ENCODE peak calls at places on chromosomes 16 and 17, in seven cellular contexts. R is upper lobe of right lung, V is amygdala, H is lung, A is left lobe of liver, N is left colon, S is lower leg skin. O is an unnamed sample.

GRCh38 chr17:79142375-79142774 is 67.8 kb downstream of the ENGASE start:
- DNase-seq in R (no peak), V (no peak), H (no peak), A (no peak), N (no peak), S (no peak), O (no peak)

GRCh38 chr16:55116165-55116894 is 185.7 kb downstream of the IRX5 start:
- DNase-seq in R (no peak), V (no peak), H (no peak), A (no peak), N (no peak), S (no peak), O (no peak)

GRCh38 chr17:39170558-39170957 is 4.6 kb upstream of the ARL5C start:
- DNase-seq in R (no peak), V (no peak), H (no peak), A (no peak), N (no peak), S (no peak), O (no peak)

GRCh38 chr17:9571201-9571600 is 4.4 kb downstream of the STX8 start:
- DNase-seq in R (no peak), V (no peak), H (no peak), A (no peak), N (no peak), S (no peak), O (no peak)

GRCh38 chr16:58511933-58512815 is 3.1 kb upstream of the SETD6 start:
- DNase-seq in R (peak), V (peak), H (peak), A (peak), N (peak), S (peak), O (peak)

GRCh38 chr16:20903116-20903888 is 2.7 kb downstream of the LYRM1 start:
- DNase-seq in R (no peak), V (no peak), H (no peak), A (no peak), N (no peak), S (no peak), O (no peak)

GRCh38 chr16:53745753-53746258 is 41.9 kb downstream of the FTO start:
- DNase-seq in R (no peak), V (no peak), H (no peak), A (no peak), N (no peak), S (no peak), O (no peak)

GRCh38 chr16:58732545-58733247 is 1.4 kb downstream of the GOT2 start:
- DNase-seq in R (no peak), V (no peak), H (no peak), A (no peak), N (no peak), S (no peak), O (no peak)

GRCh38 chr17:45388604-45389325 is 43.9 kb downstream of the ARHGAP27 start:
- DNase-seq in R (no peak), V (no peak), H (no peak), A (no peak), N (no peak), S (no peak), O (no peak)

GRCh38 chr17:57401556-57402488 is 145.5 kb downstream of the MSI2 start:
- DNase-seq in R (no peak), V (no peak), H (no peak), A (no peak), N (no peak), S (no peak), O (no peak)

GRCh38 chr17:18026408-18026776 is 12.6 kb downstream of the ATPAF2 start:
- DNase-seq in R (no peak), V (peak), H (no peak), A (peak), N (no peak), S (peak), O (no peak)

GRCh38 chr16:24624102-24624501 is 84.7 kb downstream of the RBBP6 start:
- DNase-seq in R (no peak), V (no peak), H (no peak), A (no peak), N (no peak), S (no peak), O (no peak)

GRCh38 chr17:83135692-83136091 is 56.3 kb downstream of the METRNL start:
- DNase-seq in R (peak), V (no peak), H (no peak), A (peak), N (no peak), S (peak), O (no peak)

GRCh38 chr16:66369055-66369592 is 2.6 kb downstream of the CDH5 start:
- DNase-seq in R (peak), V (no peak), H (no peak), A (no peak), N (peak), S (no peak), O (no peak)

GRCh38 chr16:30964540-30965226 is 7.1 kb downstream of the SETD1A start:
- DNase-seq in R (no peak), V (no peak), H (no peak), A (no peak), N (no peak), S (no peak), O (no peak)

GRCh38 chr17:39927928-39928867 is 666 bp downstream of the LRRC3C start:
- DNase-seq in R (peak), V (peak), H (peak), A (peak), N (no peak), S (peak), O (no peak)

GRCh38 chr17:48442819-48443218 is 12.8 kb upstream of the SKAP1 start:
- DNase-seq in R (no peak), V (no peak), H (no peak), A (no peak), N (no peak), S (no peak), O (no peak)

GRCh38 chr16:84806256-84806889 is 13.4 kb upstream of the CRISPLD2 start:
- DNase-seq in R (no peak), V (peak), H (no peak), A (no peak), N (no peak), S (no peak), O (peak)

GRCh38 chr16:11198817-11199216 is 57.2 kb downstream of the SOCS1 start:
- DNase-seq in R (no peak), V (no peak), H (no peak), A (no peak), N (peak), S (no peak), O (no peak)

GRCh38 chr17:55395803-55396505 is 25.7 kb downstream of the MMD start:
- DNase-seq in R (no peak), V (no peak), H (no peak), A (no peak), N (no peak), S (no peak), O (no peak)

GRCh38 chr16:77931058-77931457 is 91.3 kb upstream of the CLEC3A start:
- DNase-seq in R (no peak), V (no peak), H (no peak), A (no peak), N (no peak), S (no peak), O (no peak)

GRCh38 chr16:7343271-7343670 is 10.6 kb downstream of the RBFOX1 start:
- DNase-seq in R (no peak), V (no peak), H (no peak), A (no peak), N (no peak), S (no peak), O (no peak)

GRCh38 chr17:74748529-74749261 is at the start of gene NHERF1:
- DNase-seq in R (peak), V (peak), H (peak), A (peak), N (peak), S (peak), O (peak)

GRCh38 chr17:82090549-82091263 is 7.3 kb downstream of the FASN start:
- DNase-seq in R (no peak), V (no peak), H (no peak), A (no peak), N (no peak), S (no peak), O (no peak)

GRCh38 chr17:5580974-5581373 is 3.3 kb downstream of the NLRP1 start:
- DNase-seq in R (no peak), V (no peak), H (no peak), A (no peak), N (no peak), S (no peak), O (no peak)

GRCh38 chr16:12406158-12406557 is 397.5 kb downstream of the CPPED1 start:
- DNase-seq in R (no peak), V (no peak), H (no peak), A (no peak), N (no peak), S (no peak), O (no peak)

GRCh38 chr16:47887496-47887895 is 268.3 kb downstream of the ABCC12 start:
- DNase-seq in R (no peak), V (no peak), H (no peak), A (no peak), N (no peak), S (no peak), O (no peak)

GRCh38 chr17:81207610-81208581 is 14.9 kb downstream of the CEP131 start:
- DNase-seq in R (no peak), V (no peak), H (no peak), A (no peak), N (no peak), S (no peak), O (no peak)

GRCh38 chr17:21214777-21215541 is 998 bp upstream of the TMEM11 start:
- DNase-seq in R (no peak), V (no peak), H (no peak), A (no peak), N (no peak), S (peak), O (no peak)

GRCh38 chr16:383326-384020 is 1.7 kb upstream of the PGAP6 start:
- DNase-seq in R (no peak), V (no peak), H (no peak), A (peak), N (peak), S (no peak), O (no peak)

GRCh38 chr16:88010343-88010970 is 59.2 kb downstream of the BANP start:
- DNase-seq in R (no peak), V (no peak), H (no peak), A (no peak), N (no peak), S (peak), O (no peak)

O was measured in glutamatergic neuron.